ENCODE peak calls at places on chromosomes 6 and 20, in four cellular contexts. A is fibroblast of lung, L is astrocyte of the spinal cord, C is hippocampal formation. I is an unnamed sample.

GRCh38 chr20:58102744-58103516 is 125.5 kb downstream of the ANKRD60 start:
- DNase-seq in L (peak), A (no peak), C (no peak), I (peak)

GRCh38 chr6:53059648-53060589 is 5.3 kb upstream of the FBXO9 start:
- DNase-seq in C (no peak), A (no peak), L (no peak), I (no peak)

GRCh38 chr6:33820243-33820642 is 16.4 kb upstream of the MLN start:
- DNase-seq in L (no peak), A (no peak), C (no peak), I (no peak)

GRCh38 chr20:43559588-43559987 is 761 bp downstream of the SGK2 start:
- DNase-seq in A (no peak), L (no peak), C (no peak), I (no peak)

GRCh38 chr6:90458353-90459224 is 128.3 kb downstream of the MAP3K7 start:
- DNase-seq in A (no peak), C (no peak), L (no peak), I (no peak)

GRCh38 chr6:101257163-101257562 is 136.3 kb upstream of the GRIK2 start:
- DNase-seq in A (no peak), L (no peak), C (no peak), I (no peak)

GRCh38 chr6:8707369-8707768 is 272.0 kb upstream of the SLC35B3 start:
- DNase-seq in C (no peak), A (no peak), L (no peak), I (no peak)

GRCh38 chr6:109514946-109515345 is 31.9 kb upstream of the ZBTB24 start:
- DNase-seq in C (no peak), L (no peak), A (no peak), I (no peak)

GRCh38 chr6:112180095-112180820 is 74.1 kb downstream of the LAMA4 start:
- DNase-seq in C (no peak), L (peak), A (peak), I (peak)

GRCh38 chr6:134468633-134469032 is 150.7 kb upstream of the SGK1 start:
- DNase-seq in L (no peak), A (no peak), C (no peak), I (no peak)

GRCh38 chr6:118377711-118378414 is 170.2 kb upstream of the PLN start:
- DNase-seq in L (no peak), A (no peak), C (no peak), I (no peak)

GRCh38 chr20:36307412-36308317 is 1.5 kb downstream of the DLGAP4 start:
- DNase-seq in A (no peak), C (no peak), L (no peak), I (no peak)